ENCODE peak calls at places on chromosomes 4 and X, in five cellular contexts. One of them, this sample, is unnamed.

GRCh38 chr4:8907596-8908205 is 36.1 kb upstream of the HMX1 start:
- DNase-seq in BE2C: no peak
- DNase-seq in Peyer's patch: peak; percentile 23
- DNase-seq in OCI-LY7: no peak
- DNase-seq in psoas muscle: no peak
- DNase-seq in this sample: no peak

GRCh38 chr4:146654976-146655761 is 16.5 kb downstream of the POU4F2 start:
- DNase-seq in Peyer's patch: no peak
- DNase-seq in BE2C: peak; percentile 71
- DNase-seq in OCI-LY7: no peak
- DNase-seq in psoas muscle: no peak
- DNase-seq in this sample: no peak

GRCh38 chrX:64570204-64570603 is 175.0 kb upstream of the MTMR8 start:
- DNase-seq in OCI-LY7: peak; percentile 39
- DNase-seq in psoas muscle: no peak
- DNase-seq in Peyer's patch: no peak
- DNase-seq in BE2C: no peak
- DNase-seq in this sample: no peak

GRCh38 chrX:131262738-131263679 is 26.1 kb downstream of the IGSF1 start:
- DNase-seq in Peyer's patch: no peak
- DNase-seq in psoas muscle: no peak
- DNase-seq in OCI-LY7: peak; percentile 0
- DNase-seq in BE2C: peak; percentile 25
- DNase-seq in this sample: peak; percentile 19

GRCh38 chr4:47519239-47519883 is 34.3 kb downstream of the ATP10D start:
- DNase-seq in Peyer's patch: no peak
- DNase-seq in psoas muscle: no peak
- DNase-seq in OCI-LY7: peak; percentile 45
- DNase-seq in BE2C: no peak
- DNase-seq in this sample: no peak

GRCh38 chr4:189143255-189143654 is 797.4 kb upstream of the FRG1 start:
- DNase-seq in Peyer's patch: no peak
- DNase-seq in BE2C: no peak
- DNase-seq in psoas muscle: no peak
- DNase-seq in OCI-LY7: no peak
- DNase-seq in this sample: no peak

GRCh38 chrX:119236599-119237525 is 777 bp downstream of the PGRMC1 start:
- DNase-seq in psoas muscle: peak; percentile 24
- DNase-seq in Peyer's patch: peak; percentile 69
- DNase-seq in BE2C: peak; percentile 19
- DNase-seq in OCI-LY7: peak; percentile 22
- DNase-seq in this sample: peak; percentile 60

GRCh38 chr4:125546272-125546671 is 231.5 kb downstream of the FAT4 start:
- DNase-seq in Peyer's patch: no peak
- DNase-seq in psoas muscle: no peak
- DNase-seq in OCI-LY7: no peak
- DNase-seq in BE2C: no peak
- DNase-seq in this sample: no peak

GRCh38 chr4:142334931-142335330 is 511.2 kb downstream of the INPP4B start:
- DNase-seq in OCI-LY7: no peak
- DNase-seq in Peyer's patch: no peak
- DNase-seq in psoas muscle: no peak
- DNase-seq in BE2C: no peak
- DNase-seq in this sample: no peak

GRCh38 chr4:141625023-141625422 is 11.4 kb upstream of the IL15 start:
- DNase-seq in BE2C: no peak
- DNase-seq in OCI-LY7: no peak
- DNase-seq in psoas muscle: no peak
- DNase-seq in Peyer's patch: no peak
- DNase-seq in this sample: no peak

GRCh38 chr4:79331126-79331876 is 5.4 kb upstream of the NAA11 start:
- DNase-seq in OCI-LY7: no peak
- DNase-seq in psoas muscle: no peak
- DNase-seq in Peyer's patch: no peak
- DNase-seq in BE2C: peak; percentile 30
- DNase-seq in this sample: peak; percentile 66

GRCh38 chr4:7393491-7394183 is 41.1 kb downstream of the PSAPL1 start:
- DNase-seq in BE2C: no peak
- DNase-seq in psoas muscle: no peak
- DNase-seq in Peyer's patch: peak; percentile 23
- DNase-seq in OCI-LY7: no peak
- DNase-seq in this sample: no peak

GRCh38 chr4:10161840-10162239 is 45.2 kb upstream of the WDR1 start:
- DNase-seq in Peyer's patch: peak; percentile 54
- DNase-seq in psoas muscle: no peak
- DNase-seq in BE2C: no peak
- DNase-seq in OCI-LY7: no peak
- DNase-seq in this sample: no peak

GRCh38 chr4:152243890-152244595 is 291.8 kb downstream of the FBXW7 start:
- DNase-seq in BE2C: no peak
- DNase-seq in OCI-LY7: no peak
- DNase-seq in psoas muscle: no peak
- DNase-seq in Peyer's patch: no peak
- DNase-seq in this sample: no peak

GRCh38 chr4:73698217-73698616 is 42.2 kb upstream of the CXCL8 start:
- DNase-seq in psoas muscle: no peak
- DNase-seq in Peyer's patch: no peak
- DNase-seq in OCI-LY7: no peak
- DNase-seq in BE2C: no peak
- DNase-seq in this sample: no peak

GRCh38 chrX:10566726-10567097 is 53.7 kb downstream of the MID1 start:
- DNase-seq in psoas muscle: no peak
- DNase-seq in BE2C: no peak
- DNase-seq in OCI-LY7: no peak
- DNase-seq in Peyer's patch: no peak
- DNase-seq in this sample: no peak

GRCh38 chr4:95087657-95088455 is 330.1 kb downstream of the BMPR1B start:
- DNase-seq in psoas muscle: no peak
- DNase-seq in Peyer's patch: no peak
- DNase-seq in OCI-LY7: no peak
- DNase-seq in BE2C: peak; percentile 56
- DNase-seq in this sample: no peak

GRCh38 chrX:57817302-57817701 is 93.0 kb downstream of the ZXDA start:
- DNase-seq in psoas muscle: no peak
- DNase-seq in Peyer's patch: no peak
- DNase-seq in BE2C: no peak
- DNase-seq in OCI-LY7: peak; percentile 19
- DNase-seq in this sample: no peak

GRCh38 chr4:98564847-98565246 is 93.6 kb downstream of the TSPAN5 start:
- DNase-seq in psoas muscle: no peak
- DNase-seq in OCI-LY7: no peak
- DNase-seq in Peyer's patch: no peak
- DNase-seq in BE2C: no peak
- DNase-seq in this sample: no peak

GRCh38 chr4:108901271-108901670 is 138.4 kb upstream of the ETNPPL start:
- DNase-seq in BE2C: no peak
- DNase-seq in psoas muscle: no peak
- DNase-seq in Peyer's patch: no peak
- DNase-seq in OCI-LY7: no peak
- DNase-seq in this sample: no peak
- H3K4me1 ChIP-seq in BE2C: no peaks in the 10 kb centered on the region
- H3K4me1 ChIP-seq in psoas muscle: no peaks in the 10 kb centered on the region
- H3K4me1 ChIP-seq in Peyer's patch: no peaks in the 10 kb centered on the region
- H3K4me1 ChIP-seq in OCI-LY7: no peaks in the 10 kb centered on the region
- H3K4me1 ChIP-seq in this sample: no peaks in the 10 kb centered on the region

DNA sequence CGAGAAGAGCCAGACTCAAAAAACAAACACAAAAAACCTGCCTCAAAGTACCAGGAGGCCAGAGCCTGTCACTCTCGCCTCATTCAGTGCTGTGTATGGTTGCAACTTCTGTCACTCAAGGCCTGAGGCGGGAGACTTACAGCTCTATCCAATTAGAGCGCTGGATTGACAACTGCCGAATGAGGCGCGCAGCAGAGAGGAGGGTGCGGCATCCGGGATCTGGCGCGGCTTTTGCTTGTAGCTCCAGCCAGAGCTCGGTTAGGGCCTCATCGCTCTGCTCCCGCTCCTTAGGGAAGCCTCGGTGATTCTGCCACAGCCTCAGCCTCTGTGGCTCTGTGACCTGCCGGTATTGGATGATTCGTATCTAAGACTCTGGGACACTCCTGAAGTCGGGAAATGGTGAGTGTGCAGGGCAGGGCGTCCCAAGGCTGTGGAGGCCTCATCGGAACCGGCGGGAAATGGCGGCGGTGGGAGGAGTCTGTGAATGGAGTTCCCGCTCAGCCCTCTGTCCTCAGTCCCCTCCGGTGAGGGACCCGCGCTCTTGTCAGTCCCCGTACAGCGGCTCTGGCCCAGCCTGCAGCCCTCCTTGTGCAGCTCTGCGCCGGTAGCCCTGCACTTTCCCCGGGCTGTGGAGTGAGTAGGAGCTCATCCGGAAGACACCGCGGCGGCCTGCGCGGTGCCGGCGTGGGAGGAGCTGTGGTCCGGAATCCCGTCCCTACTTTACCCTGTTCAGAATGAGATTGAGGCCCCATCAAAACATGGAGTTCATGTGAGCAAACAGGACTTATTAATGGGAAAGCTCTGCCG is at the start of gene ZNF718:
- DNase-seq in psoas muscle: peak; percentile 90
- DNase-seq in Peyer's patch: peak; percentile 97
- DNase-seq in OCI-LY7: peak; percentile 93
- DNase-seq in BE2C: peak; percentile 92
- DNase-seq in this sample: peak; percentile 95
- H3K9me3 ChIP-seq in psoas muscle: peaks cover 21% of the 10 kb centered on the region
- H3K9me3 ChIP-seq in Peyer's patch: no peaks in the 10 kb centered on the region
- H3K9me3 ChIP-seq in OCI-LY7: peaks cover 19% of the 10 kb centered on the region
- H3K9me3 ChIP-seq in BE2C: peaks cover 8% of the 10 kb centered on the region
- H3K9me3 ChIP-seq in this sample: peaks cover 8% of the 10 kb centered on the region

GRCh38 chr4:18063079-18063478 is 41.5 kb upstream of the LCORL start:
- DNase-seq in BE2C: no peak
- DNase-seq in Peyer's patch: no peak
- DNase-seq in psoas muscle: no peak
- DNase-seq in OCI-LY7: no peak
- DNase-seq in this sample: no peak

GRCh38 chr4:18052158-18052557 is 30.6 kb upstream of the LCORL start:
- DNase-seq in BE2C: no peak
- DNase-seq in OCI-LY7: no peak
- DNase-seq in psoas muscle: no peak
- DNase-seq in Peyer's patch: no peak
- DNase-seq in this sample: no peak

GRCh38 chr4:18057821-18058533 is 36.4 kb upstream of the LCORL start:
- DNase-seq in Peyer's patch: no peak
- DNase-seq in psoas muscle: no peak
- DNase-seq in BE2C: no peak
- DNase-seq in OCI-LY7: no peak
- DNase-seq in this sample: no peak
- TF ChIP-seq CTCF in Peyer's patch: no peak
- TF ChIP-seq CTCF in psoas muscle: no peak
- TF ChIP-seq CTCF in BE2C: no peak
- TF ChIP-seq CTCF in OCI-LY7: no peak
- TF ChIP-seq CTCF in this sample: no peak

DNA sequence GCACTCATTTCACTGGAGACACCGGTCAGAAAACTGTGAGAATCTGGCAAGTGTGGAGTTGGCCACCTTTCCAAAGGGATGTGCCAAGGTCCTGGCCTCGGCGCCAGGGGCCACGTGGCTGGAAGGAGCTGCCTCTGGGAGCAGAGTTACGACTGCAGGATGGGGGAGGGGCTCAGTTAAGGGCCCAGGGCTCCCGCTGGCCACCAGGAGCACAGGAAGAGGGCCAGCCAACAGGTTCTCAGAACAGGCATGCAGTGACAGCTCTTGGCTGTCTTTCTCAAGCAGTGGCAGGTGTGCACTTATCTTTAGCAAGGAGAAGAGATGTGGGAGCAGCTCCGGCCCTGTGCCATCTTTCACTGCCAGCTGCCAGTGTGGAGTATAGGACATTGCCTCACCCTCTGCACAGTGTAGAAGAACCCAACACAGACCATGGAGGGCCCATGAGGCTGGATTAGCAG is 115.9 kb upstream of the RBPJ start:
- DNase-seq in psoas muscle: peak; percentile 60
- DNase-seq in OCI-LY7: no peak
- DNase-seq in Peyer's patch: no peak
- DNase-seq in BE2C: no peak
- DNase-seq in this sample: no peak
- H3K4me1 ChIP-seq in psoas muscle: no peaks in the 10 kb centered on the region
- H3K4me1 ChIP-seq in OCI-LY7: no peaks in the 10 kb centered on the region
- H3K4me1 ChIP-seq in Peyer's patch: no peaks in the 10 kb centered on the region
- H3K4me1 ChIP-seq in BE2C: no peaks in the 10 kb centered on the region
- H3K4me1 ChIP-seq in this sample: no peaks in the 10 kb centered on the region

GRCh38 chrX:79975605-79976004 is 38.9 kb upstream of the TBX22 start:
- DNase-seq in Peyer's patch: no peak
- DNase-seq in BE2C: no peak
- DNase-seq in psoas muscle: no peak
- DNase-seq in OCI-LY7: no peak
- DNase-seq in this sample: no peak
- H3K9me3 ChIP-seq in Peyer's patch: no peaks in the 10 kb centered on the region
- H3K9me3 ChIP-seq in BE2C: no peaks in the 10 kb centered on the region
- H3K9me3 ChIP-seq in psoas muscle: peaks cover 5% of the 10 kb centered on the region
- H3K9me3 ChIP-seq in OCI-LY7: no peaks in the 10 kb centered on the region
- H3K9me3 ChIP-seq in this sample: no peaks in the 10 kb centered on the region